ENCODE peak calls at places on chromosome 6, in four cellular contexts. One of them, this sample, is unnamed.

GRCh38 chr6:33359331-33359730 is 32.3 kb upstream of the KIFC1 start:
- DNase-seq in GM12878: no peak
- DNase-seq in H1: no peak
- DNase-seq in HepG2: no peak
- DNase-seq in this sample: no peak

GRCh38 chr6:134937426-134937825 is 12.5 kb downstream of the ALDH8A1 start:
- DNase-seq in GM12878: no peak
- DNase-seq in H1: no peak
- DNase-seq in HepG2: no peak
- DNase-seq in this sample: no peak

GRCh38 chr6:44071670-44072451 is 55.4 kb downstream of the MRPL14 start:
- DNase-seq in GM12878: no peak
- DNase-seq in H1: no peak
- DNase-seq in HepG2: no peak
- DNase-seq in this sample: no peak

GRCh38 chr6:28802417-28803336 is 121.1 kb downstream of the TRIM27 start:
- DNase-seq in GM12878: no peak
- DNase-seq in H1: peak
- DNase-seq in HepG2: peak
- DNase-seq in this sample: no peak

GRCh38 chr6:159279790-159280277 is 110.6 kb downstream of the FNDC1 start:
- DNase-seq in GM12878: no peak
- DNase-seq in H1: no peak
- DNase-seq in HepG2: no peak
- DNase-seq in this sample: no peak

GRCh38 chr6:138803914-138804313 is 8.0 kb downstream of the ECT2L start:
- DNase-seq in GM12878: no peak
- DNase-seq in H1: no peak
- DNase-seq in HepG2: no peak
- DNase-seq in this sample: no peak

GRCh38 chr6:22526753-22527152 is 42.6 kb upstream of the HDGFL1 start:
- DNase-seq in GM12878: no peak
- DNase-seq in H1: no peak
- DNase-seq in HepG2: no peak
- DNase-seq in this sample: no peak

GRCh38 chr6:153087436-153087835 is 43.6 kb downstream of the RGS17 start:
- DNase-seq in GM12878: no peak
- DNase-seq in H1: no peak
- DNase-seq in HepG2: no peak
- DNase-seq in this sample: no peak

GRCh38 chr6:117530467-117531242 is 48.2 kb downstream of the DCBLD1 start:
- DNase-seq in GM12878: no peak
- DNase-seq in H1: no peak
- DNase-seq in HepG2: no peak
- DNase-seq in this sample: no peak

GRCh38 chr6:148750826-148751225 is 4.0 kb downstream of the UST start:
- DNase-seq in GM12878: no peak
- DNase-seq in H1: no peak
- DNase-seq in HepG2: no peak
- DNase-seq in this sample: no peak

GRCh38 chr6:18221288-18221615 is 43.1 kb downstream of the DEK start:
- DNase-seq in GM12878: no peak
- DNase-seq in H1: no peak
- DNase-seq in HepG2: no peak
- DNase-seq in this sample: no peak
- TF ChIP-seq ZNF274 in GM12878: no peak
- TF ChIP-seq ZNF274 in H1: no peak
- TF ChIP-seq ZNF274 in HepG2: no peak
- TF ChIP-seq ZNF274 in this sample: no peak

GRCh38 chr6:80607814-80608391 is 501.4 kb downstream of the BCKDHB start:
- DNase-seq in GM12878: no peak
- DNase-seq in H1: no peak
- DNase-seq in HepG2: no peak
- DNase-seq in this sample: no peak
- TF ChIP-seq ZNF274 in GM12878: no peak
- TF ChIP-seq ZNF274 in H1: no peak
- TF ChIP-seq ZNF274 in HepG2: no peak
- TF ChIP-seq ZNF274 in this sample: no peak

GRCh38 chr6:170147832-170148708 is 142.8 kb downstream of the DLL1 start:
- DNase-seq in GM12878: no peak
- DNase-seq in H1: no peak
- DNase-seq in HepG2: no peak
- DNase-seq in this sample: no peak

GRCh38 chr6:170147056-170147787 is 143.7 kb downstream of the DLL1 start:
- DNase-seq in GM12878: no peak
- DNase-seq in H1: no peak
- DNase-seq in HepG2: peak
- DNase-seq in this sample: no peak

GRCh38 chr6:170144952-170145587 is 145.8 kb downstream of the DLL1 start:
- DNase-seq in GM12878: no peak
- DNase-seq in H1: no peak
- DNase-seq in HepG2: no peak
- DNase-seq in this sample: no peak

GRCh38 chr6:170148709-170149470 is 142.0 kb downstream of the DLL1 start:
- DNase-seq in GM12878: no peak
- DNase-seq in H1: no peak
- DNase-seq in HepG2: no peak
- DNase-seq in this sample: no peak

DNA sequence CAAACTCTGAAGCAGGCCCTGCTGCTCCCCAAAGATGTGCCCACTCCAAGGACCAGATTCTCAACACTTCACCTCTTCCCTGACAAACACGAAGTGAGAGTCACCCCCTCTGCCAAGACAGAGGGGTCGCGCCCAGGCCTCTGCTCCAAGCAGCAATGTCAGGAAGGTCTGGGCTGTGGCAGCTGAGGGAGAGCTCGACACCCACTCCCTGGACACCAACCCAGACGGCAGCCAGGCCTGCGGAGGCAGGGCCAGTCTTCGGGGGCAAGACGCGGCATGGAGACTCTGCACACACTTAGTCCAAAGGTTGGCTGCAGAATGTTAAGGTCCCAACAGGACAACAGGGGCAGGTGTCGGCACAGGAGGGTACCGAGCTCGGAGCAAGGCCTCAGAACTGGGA is 144.2 kb downstream of the DLL1 start:
- DNase-seq in GM12878: no peak
- DNase-seq in H1: no peak
- DNase-seq in HepG2: no peak
- DNase-seq in this sample: no peak
- TF ChIP-seq ZNF274 in GM12878: no peak
- TF ChIP-seq ZNF274 in H1: no peak
- TF ChIP-seq ZNF274 in HepG2: no peak
- TF ChIP-seq ZNF274 in this sample: no peak

GRCh38 chr6:106359989-106360409 is 518 bp upstream of the CRYBG1 start:
- DNase-seq in GM12878: no peak
- DNase-seq in H1: no peak
- DNase-seq in HepG2: no peak
- DNase-seq in this sample: no peak

GRCh38 chr6:106363401-106364138 is 3.1 kb downstream of the CRYBG1 start:
- DNase-seq in GM12878: no peak
- DNase-seq in H1: no peak
- DNase-seq in HepG2: no peak
- DNase-seq in this sample: no peak

GRCh38 chr6:106360410-106360988 is at the start of gene CRYBG1:
- DNase-seq in GM12878: no peak
- DNase-seq in H1: peak
- DNase-seq in HepG2: peak
- DNase-seq in this sample: peak

GRCh38 chr6:106356382-106356781 is 4.1 kb upstream of the CRYBG1 start:
- DNase-seq in GM12878: no peak
- DNase-seq in H1: no peak
- DNase-seq in HepG2: no peak
- DNase-seq in this sample: no peak

GRCh38 chr6:106360989-106361430 is 493 bp downstream of the CRYBG1 start:
- DNase-seq in GM12878: no peak
- DNase-seq in H1: peak
- DNase-seq in HepG2: no peak
- DNase-seq in this sample: no peak
- TF ChIP-seq ZNF274 in GM12878: no peak
- TF ChIP-seq ZNF274 in H1: no peak
- TF ChIP-seq ZNF274 in HepG2: no peak
- TF ChIP-seq ZNF274 in this sample: no peak

GRCh38 chr6:5730586-5731263 is 276.0 kb downstream of the NRN1 start:
- DNase-seq in GM12878: no peak
- DNase-seq in H1: no peak
- DNase-seq in HepG2: no peak
- DNase-seq in this sample: no peak

GRCh38 chr6:5726976-5727718 is 279.6 kb downstream of the NRN1 start:
- DNase-seq in GM12878: no peak
- DNase-seq in H1: no peak
- DNase-seq in HepG2: no peak
- DNase-seq in this sample: no peak

GRCh38 chr6:5731435-5731834 is 275.3 kb downstream of the NRN1 start:
- DNase-seq in GM12878: no peak
- DNase-seq in H1: no peak
- DNase-seq in HepG2: peak
- DNase-seq in this sample: no peak

GRCh38 chr6:5729813-5730212 is 276.9 kb downstream of the NRN1 start:
- DNase-seq in GM12878: no peak
- DNase-seq in H1: no peak
- DNase-seq in HepG2: no peak
- DNase-seq in this sample: no peak

DNA sequence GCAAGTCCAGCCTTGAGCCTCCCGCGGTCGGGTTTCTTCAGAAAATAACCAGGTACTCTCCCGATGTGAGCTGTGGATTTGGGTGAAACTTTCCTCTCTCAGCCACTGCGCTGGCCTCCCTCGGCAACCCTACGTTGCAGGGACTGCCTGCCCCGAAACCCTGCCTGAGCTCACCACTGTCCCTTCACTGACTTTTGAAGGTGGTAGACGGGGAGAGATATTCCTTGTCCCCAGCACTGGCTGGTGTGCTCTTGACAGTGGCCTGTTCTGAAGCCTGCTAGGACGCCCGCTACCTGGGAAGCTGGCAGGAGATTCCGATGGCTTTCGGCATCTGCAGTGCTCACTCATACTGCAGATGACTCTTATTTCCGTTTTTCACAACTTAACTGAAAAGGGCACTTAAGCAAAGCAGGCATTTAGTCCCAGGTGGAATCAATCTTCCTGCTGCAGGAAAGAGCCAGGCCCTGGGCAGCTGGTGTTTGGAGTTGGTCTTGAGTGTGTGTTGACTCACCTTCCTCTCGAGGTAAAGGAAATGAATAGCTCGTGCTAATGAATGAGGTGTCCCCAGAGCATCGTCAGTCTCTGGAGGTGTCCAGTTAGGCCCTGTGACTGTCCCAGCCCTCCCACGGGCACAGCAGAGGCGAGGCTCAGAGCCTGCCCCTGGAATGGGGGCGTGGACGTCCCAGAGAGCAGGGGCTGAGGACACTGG is 277.8 kb downstream of the NRN1 start:
- DNase-seq in GM12878: no peak
- DNase-seq in H1: no peak
- DNase-seq in HepG2: no peak
- DNase-seq in this sample: no peak
- TF ChIP-seq ZNF274 in GM12878: no peak
- TF ChIP-seq ZNF274 in H1: no peak
- TF ChIP-seq ZNF274 in HepG2: no peak
- TF ChIP-seq ZNF274 in this sample: no peak

GRCh38 chr6:36666726-36667591 is 11.6 kb upstream of the CDKN1A start:
- DNase-seq in GM12878: peak
- DNase-seq in H1: no peak
- DNase-seq in HepG2: peak
- DNase-seq in this sample: no peak
- TF ChIP-seq ZNF274 in GM12878: no peak
- TF ChIP-seq ZNF274 in H1: no peak
- TF ChIP-seq ZNF274 in HepG2: no peak
- TF ChIP-seq ZNF274 in this sample: no peak